ENCODE peak calls at places on chromosomes 6 and 20, in four cellular contexts. O is KBM-7; P is CD4-positive, CD25-positive, alpha-beta regulatory T cell; I is amniotic stem cell. S is an unnamed sample.

GRCh38 chr6:52890018-52890417 is 19.5 kb downstream of the GSTA3 start:
- DNase-seq in O (no peak), P (no peak), I (no peak), S (no peak)

GRCh38 chr20:57711311-57711712 is 1.5 kb upstream of the PMEPA1 start:
- DNase-seq in O (no peak), P (no peak), I (no peak), S (no peak)

GRCh38 chr20:53040678-53041674 is 68.8 kb downstream of the TSHZ2 start:
- DNase-seq in O (no peak), P (no peak), I (no peak), S (peak; percentile 81)

GRCh38 chr6:29661071-29661470 is 4.2 kb downstream of the MOG start:
- DNase-seq in O (no peak), P (no peak), I (no peak), S (no peak)

GRCh38 chr6:6217838-6218237 is 102.6 kb downstream of the F13A1 start:
- DNase-seq in O (no peak), P (no peak), I (no peak), S (no peak)

GRCh38 chr20:35318502-35319157 is 26.4 kb upstream of the FAM83C start:
- DNase-seq in O (no peak), P (peak; percentile 21), I (no peak), S (peak; percentile 27)

GRCh38 chr6:113719056-113719455 is 138.1 kb upstream of the MARCKS start:
- DNase-seq in O (no peak), P (no peak), I (no peak), S (no peak)

GRCh38 chr6:170429457-170429856 is 122.9 kb downstream of the FAM120B start:
- DNase-seq in O (no peak), P (no peak), I (no peak), S (peak; percentile 62)

GRCh38 chr6:42710316-42710715 is 12.1 kb downstream of the PRPH2 start:
- DNase-seq in O (peak; percentile 49), P (no peak), I (no peak), S (no peak)

GRCh38 chr20:32578840-32579239 is 6.3 kb downstream of the NOL4L start:
- DNase-seq in O (no peak), P (no peak), I (no peak), S (no peak)

GRCh38 chr20:51687071-51687470 is 81.1 kb downstream of the ATP9A start:
- DNase-seq in O (no peak), P (no peak), I (no peak), S (no peak)

GRCh38 chr6:28537509-28538140 is 11.9 kb downstream of the GPX5 start:
- DNase-seq in O (no peak), P (peak; percentile 29), I (no peak), S (no peak)

GRCh38 chr6:73586416-73586974 is 65.7 kb upstream of the EEF1A1 start:
- DNase-seq in O (no peak), P (peak; percentile 47), I (no peak), S (no peak)

GRCh38 chr6:27889628-27890315 is 22.4 kb downstream of the OR2B2 start:
- DNase-seq in O (no peak), P (peak; percentile 43), I (no peak), S (no peak)

GRCh38 chr6:150167479-150167873 is 24.6 kb downstream of the PPP1R14C start:
- DNase-seq in O (no peak), P (no peak), I (no peak), S (no peak)

GRCh38 chr20:8117636-8118413 is 14.2 kb upstream of the PLCB1 start:
- DNase-seq in O (no peak), P (no peak), I (no peak), S (no peak)

GRCh38 chr6:13294499-13295069 is 33.8 kb downstream of the TBC1D7 start:
- DNase-seq in O (peak; percentile 52), P (no peak), I (no peak), S (no peak)

GRCh38 chr6:34573567-34574183 is 17.5 kb upstream of the SPDEF start:
- DNase-seq in O (no peak), P (no peak), I (no peak), S (no peak)

GRCh38 chr6:151388997-151389639 is 2.2 kb downstream of the ZBTB2 start:
- DNase-seq in O (no peak), P (peak; percentile 44), I (no peak), S (no peak)

GRCh38 chr6:57252975-57253374 is 30.9 kb upstream of the RAB23 start:
- DNase-seq in O (no peak), P (no peak), I (no peak), S (no peak)

GRCh38 chr20:13995086-13995665 is at the start of gene MACROD2:
- DNase-seq in O (no peak), P (peak; percentile 27), I (peak; percentile 45), S (peak; percentile 99)

GRCh38 chr20:3405696-3406358 is 1.6 kb downstream of the DNAAF9 start:
- DNase-seq in O (no peak), P (no peak), I (no peak), S (no peak)

GRCh38 chr6:106974337-106974998 is at the start of gene CD24:
- DNase-seq in O (no peak), P (peak; percentile 14), I (no peak), S (peak; percentile 38)

GRCh38 chr20:22684072-22684762 is 99.8 kb upstream of the FOXA2 start:
- DNase-seq in O (peak; percentile 75), P (peak; percentile 22), I (peak; percentile 56), S (peak; percentile 62)

GRCh38 chr20:43003318-43003928 is 186.3 kb downstream of the PTPRT start:
- DNase-seq in O (no peak), P (no peak), I (no peak), S (no peak)

GRCh38 chr6:139904572-139904971 is 530.1 kb upstream of the CITED2 start:
- DNase-seq in O (no peak), P (no peak), I (no peak), S (no peak)

GRCh38 chr6:32962427-32962826 is 6.0 kb upstream of the BRD2 start:
- DNase-seq in O (no peak), P (no peak), I (no peak), S (no peak)

GRCh38 chr20:48763183-48764030 is 64.4 kb downstream of the PREX1 start:
- DNase-seq in O (no peak), P (no peak), I (no peak), S (no peak)

S was measured in NCI-H510A.